ENCODE peak calls at places on chromosomes 4 and X, in five cellular contexts. C is CD8-positive, alpha-beta T cell; M is right atrium auricular region; X is IMR-90; L is fibroblast of lung. U is an unnamed sample.
A peak's percentile ranks its signal among the peaks of the same experiment; 100 is the strongest.

GRCh38 chr4:53576676-53577372 is 14.5 kb downstream of the LNX1 start:
- DNase-seq in C (no peak), X (peak; percentile 90), M (no peak), L (peak; percentile 43), U (no peak)

GRCh38 chr4:61336488-61336887 is 136.4 kb downstream of the ADGRL3 start:
- DNase-seq in X (no peak), M (no peak), L (no peak), C (no peak), U (no peak)

GRCh38 chr4:60923075-60923474 is 277.1 kb upstream of the ADGRL3 start:
- DNase-seq in C (no peak), X (no peak), L (no peak), M (no peak), U (no peak)

GRCh38 chrX:108261541-108262218 is 170.1 kb downstream of the ATG4A start:
- DNase-seq in L (peak; percentile 37), X (peak; percentile 80), M (no peak), C (no peak), U (no peak)

GRCh38 chr4:147509386-147509785 is 28.5 kb downstream of the EDNRA start:
- DNase-seq in L (no peak), X (no peak), C (no peak), M (no peak), U (no peak)

GRCh38 chr4:140789752-140790151 is 33.6 kb upstream of the TBC1D9 start:
- DNase-seq in L (no peak), X (peak; percentile 12), M (no peak), C (no peak), U (no peak)

GRCh38 chr4:182141046-182141445 is 102.2 kb upstream of the TENM3 start:
- DNase-seq in M (no peak), L (peak; percentile 46), X (no peak), C (no peak), U (no peak)

GRCh38 chr4:73653695-73654106 is 33.5 kb upstream of the RASSF6 start:
- DNase-seq in X (peak; percentile 62), L (peak; percentile 33), M (no peak), C (no peak), U (no peak)

GRCh38 chr4:24114444-24114843 is 224.6 kb upstream of the PPARGC1A start:
- DNase-seq in M (no peak), L (no peak), X (no peak), C (no peak), U (no peak)

GRCh38 chrX:37767438-37767837 is 12.4 kb upstream of the CYBB start:
- DNase-seq in L (no peak), X (no peak), C (no peak), M (no peak), U (no peak)

GRCh38 chr4:152501846-152502536 is 33.9 kb downstream of the FBXW7 start:
- DNase-seq in L (peak; percentile 39), X (peak; percentile 41), M (no peak), C (no peak), U (no peak)

GRCh38 chrX:28609917-28610613 is 22.8 kb downstream of the IL1RAPL1 start:
- DNase-seq in X (no peak), L (peak; percentile 12), M (no peak), C (no peak), U (no peak)

GRCh38 chrX:19670321-19670750 is 155.0 kb upstream of the MAP3K15 start:
- DNase-seq in M (no peak), L (no peak), X (peak; percentile 38), C (no peak), U (no peak)

GRCh38 chrX:45324941-45325340 is 124.3 kb upstream of the DIPK2B start:
- DNase-seq in L (peak; percentile 68), C (no peak), X (peak; percentile 52), M (no peak), U (no peak)

GRCh38 chr4:151960449-151961246 is 199.8 kb upstream of the GATB start:
- DNase-seq in L (no peak), X (no peak), M (no peak), C (no peak), U (no peak)

GRCh38 chrX:81120270-81120935 is 81.3 kb downstream of the HMGN5 start:
- DNase-seq in X (no peak), L (no peak), M (no peak), C (no peak), U (no peak)

GRCh38 chr4:130359537-130359936 is 1263.6 kb downstream of the C4orf33 start:
- DNase-seq in C (no peak), M (no peak), L (peak; percentile 9), X (peak; percentile 35), U (no peak)

GRCh38 chr4:39390603-39391002 is 16.1 kb upstream of the KLB start:
- DNase-seq in C (no peak), M (no peak), X (no peak), L (no peak), U (no peak)

GRCh38 chr4:40307627-40308497 is 27.3 kb upstream of the CHRNA9 start:
- DNase-seq in M (no peak), L (no peak), C (peak; percentile 57), X (no peak), U (no peak)

GRCh38 chrX:48532201-48532600 is 7.3 kb upstream of the TBC1D25 start:
- DNase-seq in X (no peak), C (no peak), M (no peak), L (no peak), U (no peak)

GRCh38 chr4:1793496-1793840 is 375 bp downstream of the FGFR3 start:
- DNase-seq in M (no peak), L (peak; percentile 12), C (peak; percentile 9), X (no peak), U (no peak)

GRCh38 chr4:85478576-85478975 is 3.6 kb downstream of the ARHGAP24 start:
- DNase-seq in M (no peak), X (no peak), C (no peak), L (peak; percentile 74), U (no peak)

GRCh38 chr4:18106620-18107019 is 85.1 kb upstream of the LCORL start:
- DNase-seq in M (no peak), L (no peak), X (no peak), C (no peak), U (no peak)

GRCh38 chr4:4521767-4522166 is 20.1 kb downstream of the STX18 start:
- DNase-seq in X (no peak), M (no peak), L (no peak), C (no peak), U (no peak)

GRCh38 chr4:4524364-4524763 is 17.5 kb downstream of the STX18 start:
- DNase-seq in C (no peak), L (no peak), M (no peak), X (peak; percentile 11), U (no peak)

GRCh38 chr4:4521069-4521468 is 20.8 kb downstream of the STX18 start:
- DNase-seq in L (no peak), M (no peak), C (no peak), X (no peak), U (no peak)

GRCh38 chr4:4518747-4519146 is 23.1 kb downstream of the STX18 start:
- DNase-seq in C (no peak), L (no peak), M (no peak), X (no peak), U (no peak)

GRCh38 chr4:4519296-4519898 is 22.5 kb downstream of the STX18 start:
- DNase-seq in C (no peak), M (no peak), L (no peak), X (peak; percentile 33), U (no peak)
- TF ChIP-seq CTCF in C (peak; percentile 17), M (peak; percentile 58), L (peak; percentile 79), X (peak; percentile 59), U (no peak)

GRCh38 chr4:7911044-7911578 is 28.6 kb downstream of the AFAP1 start:
- DNase-seq in C (no peak), M (no peak), X (peak; percentile 95), L (peak; percentile 93), U (peak; percentile 80)

GRCh38 chr4:7908668-7909067 is 31.0 kb downstream of the AFAP1 start:
- DNase-seq in X (no peak), M (peak; percentile 18), C (no peak), L (no peak), U (no peak)

GRCh38 chr4:7910721-7911015 is 29.0 kb downstream of the AFAP1 start:
- DNase-seq in X (no peak), L (no peak), C (no peak), M (no peak), U (no peak)

GRCh38 chr4:7909966-7910720 is 29.5 kb downstream of the AFAP1 start:
- DNase-seq in M (no peak), C (no peak), L (peak; percentile 58), X (peak; percentile 65), U (no peak)

DNA sequence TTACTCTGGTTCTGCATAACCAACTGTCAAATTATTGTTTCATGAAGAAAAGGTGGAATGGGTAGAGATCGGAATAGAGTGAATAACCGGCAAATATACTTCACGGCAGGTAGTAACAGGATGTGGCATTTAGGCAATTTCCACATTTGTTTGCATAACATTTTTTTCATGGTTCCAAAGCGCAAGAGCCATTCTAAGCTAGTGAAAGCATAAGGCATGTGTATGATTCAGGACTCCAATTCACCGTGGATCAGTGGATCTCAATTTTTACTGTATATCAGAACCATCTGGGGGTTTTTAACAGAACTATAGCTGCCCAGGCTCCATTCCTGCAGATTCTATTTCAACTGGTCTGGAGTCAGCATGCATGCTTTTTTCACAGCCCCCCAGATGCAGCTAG is 30.2 kb downstream of the AFAP1 start:
- DNase-seq in C (no peak), M (no peak), L (peak; percentile 51), X (no peak), U (no peak)
- H3K27ac ChIP-seq in C (no peak overlapping the region), M (peak overlapping the region; percentile 69), L (peak overlapping the region; percentile 91), X (peak overlapping the region; percentile 56), U (peak overlapping the region; percentile 65)

GRCh38 chrX:1108451-1109445 is 103.7 kb downstream of the CRLF2 start:
- DNase-seq in L (no peak), X (no peak), M (no peak), C (no peak), U (peak; percentile 45)
- H3K4me3 ChIP-seq in L (no peak overlapping the region), X (no peak overlapping the region), M (no peak overlapping the region), C (no peak overlapping the region), U (no peak overlapping the region)

GRCh38 chrX:97016106-97016505 is 132.4 kb downstream of the RPA4 start:
- DNase-seq in M (no peak), L (no peak), C (no peak), X (no peak), U (no peak)
- TF ChIP-seq CTCF in M (no peak), L (no peak), C (no peak), X (no peak), U (no peak)

DNA sequence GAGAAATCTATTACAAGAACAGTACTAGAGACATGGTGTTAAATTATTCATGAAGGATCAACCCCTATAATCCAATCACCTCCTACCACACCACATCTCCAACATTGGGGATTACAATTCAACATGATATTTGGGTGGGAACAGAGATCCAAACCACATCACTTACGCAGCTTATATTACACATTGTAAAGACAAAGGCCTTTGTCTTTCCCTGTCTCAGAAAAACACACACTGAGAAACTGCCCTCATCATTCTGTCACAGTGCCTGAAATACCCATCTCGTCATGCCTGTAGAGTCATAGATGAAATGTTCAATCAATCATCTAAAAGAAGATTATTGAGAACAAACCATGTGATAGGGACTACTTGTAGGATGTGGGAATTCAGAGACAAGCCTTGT is 558.8 kb upstream of the GRIA3 start:
- DNase-seq in C (no peak), L (peak; percentile 66), M (no peak), X (no peak), U (no peak)
- H3K27ac ChIP-seq in C (no peak overlapping the region), L (no peak overlapping the region), M (no peak overlapping the region), X (no peak overlapping the region), U (no peak overlapping the region)

DNA sequence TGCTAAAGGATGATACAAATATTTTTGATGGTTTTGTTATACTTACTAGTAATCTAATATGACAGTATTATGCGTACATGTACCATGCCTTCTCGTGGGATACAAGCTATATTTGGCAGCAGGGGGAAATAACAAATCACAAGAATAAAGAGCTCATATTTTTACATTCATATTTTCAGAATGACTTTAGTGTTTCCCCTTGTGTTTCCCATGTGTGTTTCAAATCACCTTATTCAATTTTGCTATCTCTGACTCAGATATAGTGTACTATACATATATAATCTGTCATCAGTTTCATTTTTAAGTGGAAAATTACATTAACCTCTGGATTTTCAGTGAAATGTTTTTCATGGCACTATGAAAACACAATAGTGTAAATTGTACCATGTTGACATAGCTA is 146.8 kb downstream of the RPA4 start:
- DNase-seq in C (no peak), X (no peak), L (no peak), M (no peak), U (no peak)
- H3K4me3 ChIP-seq in C (no peak overlapping the region), X (no peak overlapping the region), L (no peak overlapping the region), M (no peak overlapping the region), U (no peak overlapping the region)

U was measured in coronary artery.